ENCODE peak calls at places on chromosomes 5 and 9, in four cellular contexts. L is K562, G is HepG2, F is GM12878. Y is an unnamed sample.
A peak's percentile ranks its signal among the peaks of the same experiment; 100 is the strongest.

GRCh38 chr5:67303356-67303755 is 106.8 kb upstream of the CD180 start:
- DNase-seq in L (no peak), G (no peak), F (no peak), Y (no peak)

GRCh38 chr9:129141066-129142041 is 30.1 kb downstream of the PTPA start:
- DNase-seq in L (no peak), G (no peak), F (peak; percentile 71), Y (no peak)

GRCh38 chr9:106602354-106602753 is 260.6 kb upstream of the ZNF462 start:
- DNase-seq in L (no peak), G (no peak), F (no peak), Y (no peak)

GRCh38 chr9:70257991-70258691 is 637 bp upstream of the SMC5 start:
- DNase-seq in L (no peak), G (peak; percentile 26), F (no peak), Y (peak; percentile 70)

GRCh38 chr5:4258170-4258569 is 662.5 kb downstream of the IRX1 start:
- DNase-seq in L (no peak), G (no peak), F (no peak), Y (no peak)

GRCh38 chr9:124812401-124813016 is 35.6 kb downstream of the OLFML2A start:
- DNase-seq in L (peak; percentile 77), G (peak; percentile 56), F (no peak), Y (no peak)

GRCh38 chr5:96157077-96157780 is 195.6 kb upstream of the ELL2 start:
- DNase-seq in L (no peak), G (no peak), F (no peak), Y (no peak)

GRCh38 chr5:137088175-137088574 is 411.0 kb downstream of the SPOCK1 start:
- DNase-seq in L (no peak), G (no peak), F (no peak), Y (no peak)

GRCh38 chr9:89677696-89678393 is 73.0 kb downstream of the GADD45G start:
- DNase-seq in L (no peak), G (no peak), F (no peak), Y (peak; percentile 95)

GRCh38 chr9:129813661-129814060 is 10.3 kb downstream of the TOR1A start:
- DNase-seq in L (no peak), G (no peak), F (no peak), Y (no peak)

GRCh38 chr5:3741372-3741770 is 145.7 kb downstream of the IRX1 start:
- DNase-seq in L (no peak), G (no peak), F (no peak), Y (no peak)

DNA sequence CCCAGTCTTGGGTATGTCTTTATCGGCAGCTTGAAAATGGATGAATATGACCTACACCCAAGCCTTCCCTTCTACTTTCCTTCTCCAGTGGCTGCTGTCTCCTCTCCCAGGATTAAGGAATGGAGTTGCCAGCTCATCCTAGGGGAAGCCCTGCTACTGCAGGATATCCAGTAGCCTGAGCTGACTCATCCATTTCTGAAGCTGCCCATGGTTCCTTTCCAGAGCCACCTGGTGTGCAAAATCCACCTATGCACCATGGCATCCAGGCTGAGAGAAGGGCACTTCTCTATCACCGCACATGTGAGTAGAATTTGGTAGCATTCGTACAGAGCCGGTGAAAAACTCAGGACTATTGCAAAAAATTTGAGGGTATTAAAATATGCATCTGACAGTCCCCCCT is 290.8 kb downstream of the YTHDC2 start:
- DNase-seq in L (no peak), G (no peak), F (no peak), Y (no peak)
- TF ChIP-seq JUNB in L (no peak), G (no peak), F (no peak), Y (no peak)

DNA sequence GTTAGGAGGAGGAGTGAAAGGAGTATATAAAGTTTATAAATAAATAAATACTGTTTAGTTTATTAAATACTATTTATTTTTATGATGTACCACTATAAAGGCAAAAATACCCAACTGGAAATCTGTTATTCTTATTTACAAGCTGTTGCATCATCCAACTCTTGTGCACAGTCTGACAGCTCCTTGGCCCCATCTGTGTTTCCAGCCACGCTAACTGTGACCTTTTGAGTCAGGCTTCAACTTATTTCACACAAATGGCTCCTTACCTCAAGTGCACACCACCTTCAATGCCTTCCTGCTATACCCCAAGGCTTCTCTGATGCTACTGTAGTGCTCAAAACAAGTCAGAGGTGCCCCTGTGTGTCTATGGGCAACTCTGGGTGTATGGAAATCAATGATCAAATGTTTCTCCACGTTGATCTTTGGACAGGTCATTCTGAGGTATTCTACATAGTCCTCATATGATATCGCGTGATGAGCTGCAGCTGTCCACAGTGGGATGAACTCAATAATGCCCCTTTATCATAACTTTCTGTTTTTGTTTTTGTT is 303.2 kb upstream of the GRAMD2B start:
- DNase-seq in L (no peak), G (no peak), F (no peak), Y (no peak)
- H2AFZ ChIP-seq in L (no peak overlapping the region), G (no peak overlapping the region), F (no peak overlapping the region), Y (peak overlapping the region; percentile 35)

GRCh38 chr9:133761641-133762248 is 23.6 kb upstream of the SARDH start:
- DNase-seq in L (no peak), G (no peak), F (no peak), Y (no peak)

GRCh38 chr9:133759946-133760345 is 21.8 kb upstream of the SARDH start:
- DNase-seq in L (no peak), G (no peak), F (no peak), Y (no peak)

GRCh38 chr9:133762488-133763271 is 24.5 kb upstream of the SARDH start:
- DNase-seq in L (no peak), G (no peak), F (no peak), Y (no peak)

GRCh38 chr9:133759146-133759900 is 21.2 kb upstream of the SARDH start:
- DNase-seq in L (peak; percentile 84), G (no peak), F (no peak), Y (peak; percentile 74)

DNA sequence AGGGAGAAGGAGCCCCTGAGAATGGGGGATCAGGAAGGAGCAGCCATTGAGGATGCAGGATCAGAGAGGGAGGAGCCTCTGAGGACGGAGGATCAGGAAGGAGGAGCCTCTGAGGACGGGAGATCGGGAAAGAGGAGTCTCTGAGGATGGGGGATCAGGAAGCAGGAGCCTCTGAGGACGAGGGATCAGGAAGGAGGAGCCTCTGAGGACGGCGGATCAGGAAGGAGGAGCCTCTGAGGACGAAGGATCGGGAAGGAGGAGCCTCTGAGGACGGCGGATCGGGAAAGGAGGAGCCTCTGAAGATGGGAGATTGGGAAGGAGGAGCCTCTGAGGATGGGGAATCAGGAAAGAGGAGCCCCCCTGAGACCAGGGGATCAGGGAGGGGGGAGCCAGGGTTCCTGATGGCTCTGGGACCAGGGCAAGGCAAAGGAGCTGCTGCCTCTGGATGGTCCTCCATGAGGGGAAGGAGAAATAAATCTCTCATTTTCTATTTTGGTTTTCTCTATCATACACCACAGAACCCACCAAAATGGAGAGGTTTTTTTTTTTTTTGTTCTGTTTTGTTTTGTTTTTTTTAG is 22.6 kb upstream of the SARDH start:
- DNase-seq in L (no peak), G (no peak), F (no peak), Y (no peak)
- H3K27me3 ChIP-seq in L (peaks cover 8% of the 10 kb centered on the region), G (no peaks in the 10 kb centered on the region), F (no peaks in the 10 kb centered on the region), Y (no peaks in the 10 kb centered on the region)

GRCh38 chr9:99023831-99024230 is 80.1 kb downstream of the COL15A1 start:
- DNase-seq in L (no peak), G (no peak), F (no peak), Y (no peak)
- TF ChIP-seq JUNB in L (no peak), G (no peak), F (no peak), Y (no peak)